ENCODE peak calls at places on chromosome 19, in seven cellular contexts. One of them, this sample, is unnamed.

GRCh38 chr19:5949792-5950305 is 28.1 kb downstream of the RANBP3 start:
- DNase-seq in fibroblast of the aortic adventitia: no peak
- DNase-seq in Peyer's patch: no peak
- DNase-seq in right lobe of liver: no peak
- DNase-seq in CD8-positive, alpha-beta memory T cell: no peak
- DNase-seq in GM12865: no peak
- DNase-seq in skeletal muscle cell: no peak
- DNase-seq in this sample: peak

GRCh38 chr19:48466571-48467325 is 2.4 kb upstream of the CYTH2 start:
- DNase-seq in skeletal muscle cell: no peak
- DNase-seq in GM12865: no peak
- DNase-seq in right lobe of liver: no peak
- DNase-seq in Peyer's patch: no peak
- DNase-seq in fibroblast of the aortic adventitia: peak
- DNase-seq in CD8-positive, alpha-beta memory T cell: no peak
- DNase-seq in this sample: no peak

GRCh38 chr19:17873661-17874422 is 2.1 kb downstream of the SLC5A5 start:
- DNase-seq in skeletal muscle cell: no peak
- DNase-seq in GM12865: peak
- DNase-seq in right lobe of liver: no peak
- DNase-seq in Peyer's patch: peak
- DNase-seq in fibroblast of the aortic adventitia: no peak
- DNase-seq in CD8-positive, alpha-beta memory T cell: peak
- DNase-seq in this sample: peak

GRCh38 chr19:53504903-53505302 is 33.0 kb upstream of the ZNF331 start:
- DNase-seq in CD8-positive, alpha-beta memory T cell: no peak
- DNase-seq in right lobe of liver: no peak
- DNase-seq in fibroblast of the aortic adventitia: no peak
- DNase-seq in GM12865: no peak
- DNase-seq in Peyer's patch: no peak
- DNase-seq in skeletal muscle cell: no peak
- DNase-seq in this sample: no peak

GRCh38 chr19:6354098-6354674 is 7.1 kb upstream of the CLPP start:
- DNase-seq in fibroblast of the aortic adventitia: peak
- DNase-seq in Peyer's patch: no peak
- DNase-seq in GM12865: no peak
- DNase-seq in CD8-positive, alpha-beta memory T cell: no peak
- DNase-seq in skeletal muscle cell: no peak
- DNase-seq in right lobe of liver: no peak
- DNase-seq in this sample: no peak

GRCh38 chr19:15498910-15499309 is 9.4 kb upstream of the CYP4F22 start:
- DNase-seq in right lobe of liver: peak
- DNase-seq in Peyer's patch: no peak
- DNase-seq in GM12865: no peak
- DNase-seq in skeletal muscle cell: no peak
- DNase-seq in fibroblast of the aortic adventitia: no peak
- DNase-seq in CD8-positive, alpha-beta memory T cell: no peak
- DNase-seq in this sample: peak

GRCh38 chr19:36950335-36951119 is 34.4 kb downstream of the ZNF568 start:
- DNase-seq in Peyer's patch: no peak
- DNase-seq in CD8-positive, alpha-beta memory T cell: no peak
- DNase-seq in fibroblast of the aortic adventitia: no peak
- DNase-seq in right lobe of liver: no peak
- DNase-seq in GM12865: no peak
- DNase-seq in skeletal muscle cell: no peak
- DNase-seq in this sample: no peak

GRCh38 chr19:30686911-30687566 is 314.9 kb downstream of the ZNF536 start:
- DNase-seq in skeletal muscle cell: no peak
- DNase-seq in CD8-positive, alpha-beta memory T cell: no peak
- DNase-seq in fibroblast of the aortic adventitia: no peak
- DNase-seq in right lobe of liver: no peak
- DNase-seq in GM12865: no peak
- DNase-seq in Peyer's patch: no peak
- DNase-seq in this sample: no peak

GRCh38 chr19:20367811-20368294 is 197.7 kb downstream of the ZNF737 start:
- DNase-seq in GM12865: no peak
- DNase-seq in Peyer's patch: no peak
- DNase-seq in skeletal muscle cell: no peak
- DNase-seq in CD8-positive, alpha-beta memory T cell: no peak
- DNase-seq in fibroblast of the aortic adventitia: no peak
- DNase-seq in right lobe of liver: no peak
- DNase-seq in this sample: no peak

GRCh38 chr19:20078696-20079095 is 896 bp downstream of the ZNF90 start:
- DNase-seq in CD8-positive, alpha-beta memory T cell: no peak
- DNase-seq in Peyer's patch: no peak
- DNase-seq in GM12865: no peak
- DNase-seq in fibroblast of the aortic adventitia: peak
- DNase-seq in skeletal muscle cell: no peak
- DNase-seq in right lobe of liver: no peak
- DNase-seq in this sample: no peak

GRCh38 chr19:797528-798414 is 519 bp downstream of the PTBP1 start:
- DNase-seq in skeletal muscle cell: peak
- DNase-seq in Peyer's patch: peak
- DNase-seq in right lobe of liver: peak
- DNase-seq in CD8-positive, alpha-beta memory T cell: peak
- DNase-seq in fibroblast of the aortic adventitia: peak
- DNase-seq in GM12865: peak
- DNase-seq in this sample: peak

GRCh38 chr19:3827306-3827705 is 41.1 kb upstream of the MATK start:
- DNase-seq in right lobe of liver: no peak
- DNase-seq in GM12865: no peak
- DNase-seq in CD8-positive, alpha-beta memory T cell: no peak
- DNase-seq in skeletal muscle cell: no peak
- DNase-seq in Peyer's patch: no peak
- DNase-seq in fibroblast of the aortic adventitia: no peak
- DNase-seq in this sample: no peak

GRCh38 chr19:6773323-6773931 is 919 bp downstream of the VAV1 start:
- DNase-seq in Peyer's patch: no peak
- DNase-seq in fibroblast of the aortic adventitia: no peak
- DNase-seq in right lobe of liver: peak
- DNase-seq in GM12865: peak
- DNase-seq in skeletal muscle cell: no peak
- DNase-seq in CD8-positive, alpha-beta memory T cell: peak
- DNase-seq in this sample: peak

GRCh38 chr19:18743281-18743825 is 47.8 kb downstream of the COMP start:
- DNase-seq in CD8-positive, alpha-beta memory T cell: no peak
- DNase-seq in right lobe of liver: no peak
- DNase-seq in fibroblast of the aortic adventitia: peak
- DNase-seq in skeletal muscle cell: no peak
- DNase-seq in Peyer's patch: peak
- DNase-seq in GM12865: no peak
- DNase-seq in this sample: no peak

GRCh38 chr19:5037936-5038335 is 69.0 kb downstream of the KDM4B start:
- DNase-seq in GM12865: no peak
- DNase-seq in Peyer's patch: no peak
- DNase-seq in right lobe of liver: no peak
- DNase-seq in CD8-positive, alpha-beta memory T cell: no peak
- DNase-seq in fibroblast of the aortic adventitia: no peak
- DNase-seq in skeletal muscle cell: no peak
- DNase-seq in this sample: no peak

GRCh38 chr19:16400911-16401675 is 70.7 kb downstream of the EPS15L1 start:
- DNase-seq in CD8-positive, alpha-beta memory T cell: no peak
- DNase-seq in fibroblast of the aortic adventitia: peak
- DNase-seq in right lobe of liver: no peak
- DNase-seq in Peyer's patch: peak
- DNase-seq in skeletal muscle cell: no peak
- DNase-seq in GM12865: no peak
- DNase-seq in this sample: no peak

GRCh38 chr19:3112375-3113099 is 18.4 kb downstream of the GNA11 start:
- DNase-seq in skeletal muscle cell: no peak
- DNase-seq in right lobe of liver: no peak
- DNase-seq in fibroblast of the aortic adventitia: no peak
- DNase-seq in CD8-positive, alpha-beta memory T cell: no peak
- DNase-seq in Peyer's patch: no peak
- DNase-seq in GM12865: no peak
- DNase-seq in this sample: no peak

GRCh38 chr19:4267101-4267900 is 11.8 kb upstream of the SHD start:
- DNase-seq in right lobe of liver: peak
- DNase-seq in fibroblast of the aortic adventitia: peak
- DNase-seq in skeletal muscle cell: no peak
- DNase-seq in GM12865: peak
- DNase-seq in CD8-positive, alpha-beta memory T cell: peak
- DNase-seq in Peyer's patch: peak
- DNase-seq in this sample: peak

GRCh38 chr19:2081873-2082810 is 14.0 kb downstream of the MOB3A start:
- DNase-seq in fibroblast of the aortic adventitia: no peak
- DNase-seq in right lobe of liver: no peak
- DNase-seq in Peyer's patch: no peak
- DNase-seq in skeletal muscle cell: no peak
- DNase-seq in GM12865: peak
- DNase-seq in CD8-positive, alpha-beta memory T cell: peak
- DNase-seq in this sample: peak
- H3K4me3 ChIP-seq in fibroblast of the aortic adventitia: no peak
- H3K4me3 ChIP-seq in right lobe of liver: no peak
- H3K4me3 ChIP-seq in Peyer's patch: peak
- H3K4me3 ChIP-seq in skeletal muscle cell: no peak
- H3K4me3 ChIP-seq in GM12865: peak
- H3K4me3 ChIP-seq in CD8-positive, alpha-beta memory T cell: peak
- H3K4me3 ChIP-seq in this sample: peak

GRCh38 chr19:38666662-38667448 is 19.4 kb downstream of the ACTN4 start:
- DNase-seq in CD8-positive, alpha-beta memory T cell: no peak
- DNase-seq in right lobe of liver: no peak
- DNase-seq in Peyer's patch: no peak
- DNase-seq in skeletal muscle cell: no peak
- DNase-seq in GM12865: peak
- DNase-seq in fibroblast of the aortic adventitia: peak
- DNase-seq in this sample: no peak
- H3K4me3 ChIP-seq in CD8-positive, alpha-beta memory T cell: no peak
- H3K4me3 ChIP-seq in right lobe of liver: no peak
- H3K4me3 ChIP-seq in Peyer's patch: no peak
- H3K4me3 ChIP-seq in skeletal muscle cell: no peak
- H3K4me3 ChIP-seq in GM12865: peak
- H3K4me3 ChIP-seq in fibroblast of the aortic adventitia: no peak
- H3K4me3 ChIP-seq in this sample: no peak

DNA sequence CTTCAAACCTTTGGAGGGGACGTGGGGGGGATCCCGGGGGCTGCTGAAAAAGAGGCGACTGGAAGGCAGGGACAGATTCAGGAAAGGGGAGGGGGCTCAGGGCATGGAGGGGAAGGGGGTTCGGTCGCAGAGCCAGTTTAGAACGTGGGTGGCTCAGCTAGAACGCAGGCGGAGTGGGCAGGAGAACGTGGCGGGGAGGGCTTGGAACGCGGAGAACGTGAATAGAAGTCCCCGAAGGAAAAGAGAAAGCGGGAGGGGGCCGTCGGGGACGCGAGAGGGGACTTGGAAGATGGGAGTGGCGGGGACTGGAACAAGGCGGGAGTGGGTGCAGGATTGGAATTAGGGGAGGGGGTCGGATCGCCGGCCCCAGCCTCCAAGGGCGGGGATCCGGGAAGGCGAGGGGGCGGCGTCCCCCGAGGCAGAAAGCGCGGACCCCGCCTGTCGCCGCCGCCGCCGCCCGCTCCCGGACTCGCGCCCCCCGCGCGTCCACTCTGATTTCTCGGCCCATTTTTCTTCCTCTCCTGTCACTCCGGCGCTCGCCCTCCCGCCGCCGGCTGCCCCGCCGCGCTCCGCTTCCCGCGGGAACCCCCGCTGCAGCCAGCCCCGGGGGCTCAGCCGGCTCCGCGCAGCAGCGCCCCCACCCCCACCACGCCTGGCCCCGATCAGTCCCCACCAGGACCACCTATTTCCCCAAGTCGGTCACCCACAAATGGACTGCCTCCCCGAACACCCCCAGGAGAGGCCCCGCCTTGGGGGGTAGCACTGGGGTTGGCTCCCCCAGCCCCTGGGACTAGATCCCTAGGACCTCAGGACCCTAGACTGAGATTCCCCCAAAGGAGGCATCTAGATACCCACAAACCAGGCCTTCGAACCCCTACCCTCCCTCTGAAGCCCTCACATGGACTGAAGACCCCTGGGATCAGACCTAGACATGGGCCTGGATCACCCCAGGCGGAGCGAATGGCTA is 12.5 kb upstream of the ERFL start:
- DNase-seq in CD8-positive, alpha-beta memory T cell: no peak
- DNase-seq in skeletal muscle cell: no peak
- DNase-seq in right lobe of liver: no peak
- DNase-seq in fibroblast of the aortic adventitia: no peak
- DNase-seq in GM12865: peak
- DNase-seq in Peyer's patch: no peak
- DNase-seq in this sample: no peak
- H3K4me3 ChIP-seq in CD8-positive, alpha-beta memory T cell: peak
- H3K4me3 ChIP-seq in skeletal muscle cell: peak
- H3K4me3 ChIP-seq in right lobe of liver: peak
- H3K4me3 ChIP-seq in fibroblast of the aortic adventitia: peak
- H3K4me3 ChIP-seq in GM12865: peak
- H3K4me3 ChIP-seq in Peyer's patch: peak
- H3K4me3 ChIP-seq in this sample: no peak

DNA sequence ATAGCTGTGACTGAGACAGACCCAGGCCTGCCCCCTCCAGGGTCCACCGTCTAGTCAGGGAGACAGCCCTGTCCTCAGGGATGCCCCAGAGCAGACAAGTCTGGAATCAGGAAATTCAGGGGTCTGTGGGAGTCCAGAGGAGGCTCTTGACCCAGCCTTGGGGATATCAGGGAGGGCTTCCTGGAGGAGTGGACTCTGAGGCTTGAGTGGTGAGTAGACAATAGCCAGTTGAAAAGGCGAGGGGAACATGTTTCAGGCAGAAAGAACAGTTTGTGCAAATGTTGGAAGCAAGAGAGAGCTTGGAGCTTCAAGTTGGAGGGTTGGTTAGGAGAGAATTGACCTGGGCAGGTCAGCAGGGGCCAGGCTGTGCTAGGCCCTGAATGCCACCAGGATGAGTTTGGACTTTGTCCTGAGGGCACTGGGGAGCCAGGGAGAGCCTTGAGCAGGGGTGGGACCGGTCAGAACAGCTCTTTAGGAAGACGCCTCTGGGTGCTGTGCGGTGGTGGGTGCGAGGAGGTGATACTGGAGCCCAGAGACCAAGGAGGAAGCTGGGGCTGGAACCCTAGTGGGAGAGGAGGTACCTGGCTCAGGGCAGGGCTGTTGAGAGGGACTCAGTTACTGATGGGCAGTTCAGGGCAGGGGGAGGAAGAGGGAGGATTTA is 2.7 kb downstream of the CCDC9 start:
- DNase-seq in Peyer's patch: no peak
- DNase-seq in CD8-positive, alpha-beta memory T cell: no peak
- DNase-seq in fibroblast of the aortic adventitia: no peak
- DNase-seq in right lobe of liver: no peak
- DNase-seq in GM12865: no peak
- DNase-seq in skeletal muscle cell: no peak
- DNase-seq in this sample: no peak
- H3K4me3 ChIP-seq in Peyer's patch: no peak
- H3K4me3 ChIP-seq in CD8-positive, alpha-beta memory T cell: no peak
- H3K4me3 ChIP-seq in fibroblast of the aortic adventitia: peak
- H3K4me3 ChIP-seq in right lobe of liver: no peak
- H3K4me3 ChIP-seq in GM12865: no peak
- H3K4me3 ChIP-seq in skeletal muscle cell: peak
- H3K4me3 ChIP-seq in this sample: no peak

GRCh38 chr19:13097331-13098258 is 5.1 kb downstream of the LYL1 start:
- DNase-seq in skeletal muscle cell: no peak
- DNase-seq in fibroblast of the aortic adventitia: no peak
- DNase-seq in GM12865: no peak
- DNase-seq in CD8-positive, alpha-beta memory T cell: no peak
- DNase-seq in Peyer's patch: no peak
- DNase-seq in right lobe of liver: no peak
- DNase-seq in this sample: no peak
- H3K4me3 ChIP-seq in skeletal muscle cell: no peak
- H3K4me3 ChIP-seq in fibroblast of the aortic adventitia: no peak
- H3K4me3 ChIP-seq in GM12865: no peak
- H3K4me3 ChIP-seq in CD8-positive, alpha-beta memory T cell: no peak
- H3K4me3 ChIP-seq in Peyer's patch: peak
- H3K4me3 ChIP-seq in right lobe of liver: no peak
- H3K4me3 ChIP-seq in this sample: no peak